ENCODE peak calls at places on chromosomes 16 and 17, in five cellular contexts. One of them, this sample, is unnamed.

GRCh38 chr17:82838386-82839063 is 1.3 kb downstream of the ZNF750 start:
- DNase-seq in IMR-90: peak
- DNase-seq in spleen: peak
- DNase-seq in A549: no peak
- DNase-seq in AG10803: peak
- DNase-seq in this sample: no peak

GRCh38 chr17:81392909-81393654 is 2.2 kb upstream of the BAHCC1 start:
- DNase-seq in spleen: no peak
- DNase-seq in AG10803: peak
- DNase-seq in A549: peak
- DNase-seq in IMR-90: no peak
- DNase-seq in this sample: no peak

GRCh38 chr17:8956521-8956920 is 9.0 kb downstream of the PIK3R5 start:
- DNase-seq in A549: no peak
- DNase-seq in spleen: no peak
- DNase-seq in AG10803: no peak
- DNase-seq in IMR-90: no peak
- DNase-seq in this sample: no peak

GRCh38 chr17:68533887-68534700 is 21.9 kb downstream of the PRKAR1A start:
- DNase-seq in IMR-90: peak
- DNase-seq in A549: no peak
- DNase-seq in spleen: no peak
- DNase-seq in AG10803: peak
- DNase-seq in this sample: no peak

GRCh38 chr17:5913641-5914040 is 156.5 kb upstream of the WSCD1 start:
- DNase-seq in IMR-90: no peak
- DNase-seq in A549: no peak
- DNase-seq in AG10803: no peak
- DNase-seq in spleen: no peak
- DNase-seq in this sample: no peak

GRCh38 chr17:2215616-2216364 is 87.8 kb downstream of the SMG6 start:
- DNase-seq in A549: no peak
- DNase-seq in IMR-90: peak
- DNase-seq in spleen: peak
- DNase-seq in AG10803: peak
- DNase-seq in this sample: peak

GRCh38 chr16:23836404-23837291 is 865 bp downstream of the PRKCB start:
- DNase-seq in IMR-90: no peak
- DNase-seq in spleen: peak
- DNase-seq in AG10803: no peak
- DNase-seq in A549: no peak
- DNase-seq in this sample: no peak

GRCh38 chr17:45270828-45271418 is 9.0 kb upstream of the SPATA32 start:
- DNase-seq in spleen: peak
- DNase-seq in IMR-90: no peak
- DNase-seq in A549: peak
- DNase-seq in AG10803: no peak
- DNase-seq in this sample: no peak

GRCh38 chr17:77846531-77847085 is 111.9 kb upstream of the TNRC6C start:
- DNase-seq in AG10803: no peak
- DNase-seq in spleen: peak
- DNase-seq in A549: no peak
- DNase-seq in IMR-90: no peak
- DNase-seq in this sample: no peak

GRCh38 chr16:51698647-51699046 is 547.6 kb upstream of the SALL1 start:
- DNase-seq in A549: no peak
- DNase-seq in spleen: no peak
- DNase-seq in IMR-90: no peak
- DNase-seq in AG10803: no peak
- DNase-seq in this sample: no peak

GRCh38 chr16:17481741-17482140 is 11.0 kb upstream of the XYLT1 start:
- DNase-seq in A549: no peak
- DNase-seq in IMR-90: no peak
- DNase-seq in spleen: no peak
- DNase-seq in AG10803: no peak
- DNase-seq in this sample: no peak

GRCh38 chr17:48570325-48571023 is 7.7 kb downstream of the HOXB4 start:
- DNase-seq in AG10803: peak
- DNase-seq in IMR-90: peak
- DNase-seq in A549: no peak
- DNase-seq in spleen: no peak
- DNase-seq in this sample: no peak

GRCh38 chr16:15961060-15961511 is 11.7 kb downstream of the ABCC1 start:
- DNase-seq in IMR-90: peak
- DNase-seq in spleen: no peak
- DNase-seq in AG10803: no peak
- DNase-seq in A549: no peak
- DNase-seq in this sample: no peak

DNA sequence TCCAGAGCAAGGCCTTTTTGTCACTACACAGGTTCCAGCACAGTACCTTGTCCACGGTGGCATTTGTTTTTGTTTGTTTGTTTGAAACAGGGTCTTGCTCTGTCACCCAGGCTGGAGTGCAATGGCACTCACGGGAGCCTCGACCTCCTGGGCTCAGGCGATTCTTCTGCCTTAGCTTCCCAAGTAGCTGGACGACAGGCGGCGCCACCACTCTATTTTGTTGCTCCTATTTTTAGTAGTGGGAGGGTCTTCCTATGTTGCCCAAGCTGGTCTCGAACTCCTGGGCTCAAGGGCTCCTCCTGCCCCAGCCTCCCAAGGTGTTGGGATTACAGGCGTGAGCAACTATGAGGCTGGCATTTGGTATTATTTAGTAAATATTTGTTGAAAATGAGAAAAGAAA is 10.3 kb downstream of the MRC2 start:
- DNase-seq in IMR-90: no peak
- DNase-seq in spleen: no peak
- DNase-seq in AG10803: no peak
- DNase-seq in A549: no peak
- DNase-seq in this sample: no peak
- TF ChIP-seq CTCF in IMR-90: no peak
- TF ChIP-seq CTCF in spleen: no peak
- TF ChIP-seq CTCF in AG10803: no peak
- TF ChIP-seq CTCF in A549: no peak
- TF ChIP-seq CTCF in this sample: no peak

DNA sequence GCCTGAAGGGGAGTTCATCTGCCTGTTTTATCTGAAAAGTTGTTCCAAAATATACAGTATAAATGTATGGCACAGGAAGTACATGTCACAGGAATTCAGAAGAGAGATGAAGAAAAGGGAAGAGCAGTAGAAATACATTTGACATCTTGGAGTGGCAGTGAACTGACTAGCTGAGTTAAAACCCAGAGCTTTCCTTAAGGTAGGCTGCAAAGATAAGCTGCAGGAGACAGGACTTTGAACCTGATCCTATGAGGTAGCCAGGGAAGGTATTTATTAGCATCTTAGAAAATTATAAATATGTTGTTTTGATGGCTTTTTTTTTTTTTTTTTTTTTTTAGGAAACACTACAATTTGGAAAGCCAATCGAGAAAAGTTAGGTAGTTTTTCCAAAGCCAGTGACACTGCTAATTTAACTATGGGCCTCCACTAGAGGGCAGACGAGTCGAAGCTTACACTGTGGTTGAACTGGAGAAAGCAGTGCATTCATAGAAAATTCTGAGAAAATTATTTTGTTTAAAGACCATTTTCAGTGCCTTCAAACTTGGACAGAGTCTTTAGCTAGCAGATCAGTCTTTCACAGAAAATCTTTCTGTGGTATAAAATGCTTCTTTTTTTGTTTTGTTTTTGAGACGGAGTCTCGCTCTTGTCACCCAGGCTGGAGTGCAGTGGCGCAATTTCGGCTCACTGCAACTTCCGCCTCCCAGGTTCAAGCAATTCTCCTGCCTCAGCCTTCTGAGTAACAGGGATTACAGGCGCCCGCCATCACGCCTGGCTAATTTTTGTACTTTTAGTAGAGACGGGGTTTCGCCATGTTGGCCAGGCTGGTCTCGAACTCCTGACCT is 122.3 kb downstream of the SSH2 start:
- DNase-seq in AG10803: peak
- DNase-seq in A549: peak
- DNase-seq in spleen: peak
- DNase-seq in IMR-90: peak
- DNase-seq in this sample: peak
- TF ChIP-seq CTCF in AG10803: peak
- TF ChIP-seq CTCF in A549: peak
- TF ChIP-seq CTCF in spleen: peak
- TF ChIP-seq CTCF in IMR-90: peak
- TF ChIP-seq CTCF in this sample: peak

DNA sequence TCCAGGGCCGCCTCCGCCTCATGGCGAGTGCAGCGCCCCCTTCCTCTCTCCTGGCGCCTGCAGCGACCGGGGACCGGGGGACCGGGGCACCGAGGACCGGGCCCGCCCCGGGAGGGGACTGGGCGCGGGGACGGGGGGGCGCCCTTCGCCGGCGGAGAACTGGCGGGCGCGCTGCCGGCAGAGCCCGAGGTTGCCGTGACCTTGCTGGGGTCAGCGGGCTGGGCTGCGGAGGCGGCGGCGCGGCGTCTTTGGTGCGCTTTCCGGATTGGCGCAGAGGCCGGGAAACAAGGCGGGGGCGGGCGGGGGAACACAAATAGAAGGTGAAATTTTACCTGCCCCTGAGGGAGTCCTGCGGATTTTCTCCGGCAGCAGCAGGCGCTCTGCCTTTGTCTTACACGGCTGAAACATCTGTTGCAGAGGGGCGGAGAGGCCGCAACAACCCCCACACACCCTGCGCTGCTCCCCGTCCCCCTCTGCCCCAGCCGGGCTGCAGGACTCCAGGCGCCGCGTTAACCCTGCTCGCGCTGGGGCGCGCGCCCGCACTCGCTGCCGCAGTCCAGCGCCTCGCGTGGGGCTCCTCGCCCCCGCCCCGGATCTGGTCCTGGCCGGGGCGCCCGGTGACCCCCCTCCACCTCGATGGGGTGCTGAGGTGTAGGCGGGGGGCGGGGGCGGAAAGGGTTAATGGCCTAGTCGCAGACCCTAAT is 53.5 kb downstream of the SREBF1 start:
- DNase-seq in spleen: peak
- DNase-seq in A549: no peak
- DNase-seq in IMR-90: no peak
- DNase-seq in AG10803: no peak
- DNase-seq in this sample: no peak
- TF ChIP-seq CTCF in spleen: no peak
- TF ChIP-seq CTCF in A549: no peak
- TF ChIP-seq CTCF in IMR-90: no peak
- TF ChIP-seq CTCF in AG10803: no peak
- TF ChIP-seq CTCF in this sample: peak

DNA sequence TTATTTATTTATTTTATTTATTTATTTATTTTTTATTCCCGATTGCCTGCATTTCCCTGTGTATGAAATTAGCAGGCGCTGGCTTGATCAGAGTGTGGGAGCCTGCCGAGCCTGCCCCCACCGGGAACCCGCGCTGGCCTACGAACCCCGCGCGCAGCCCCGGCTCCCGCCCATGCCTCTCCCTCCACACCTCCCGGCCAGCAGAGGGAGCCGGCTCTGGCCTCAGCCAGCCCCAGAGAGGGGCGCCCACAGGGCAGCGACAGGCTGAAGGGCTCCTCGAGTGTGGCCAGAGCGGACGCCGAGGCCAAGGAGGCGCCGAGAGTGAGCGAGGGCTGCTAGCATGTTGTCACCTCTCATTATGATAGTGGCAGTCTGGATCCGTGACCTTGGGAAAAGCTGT is 13.0 kb upstream of the RBL2 start:
- DNase-seq in spleen: no peak
- DNase-seq in A549: no peak
- DNase-seq in AG10803: no peak
- DNase-seq in IMR-90: no peak
- DNase-seq in this sample: no peak
- TF ChIP-seq CTCF in spleen: no peak
- TF ChIP-seq CTCF in A549: no peak
- TF ChIP-seq CTCF in AG10803: no peak
- TF ChIP-seq CTCF in IMR-90: no peak
- TF ChIP-seq CTCF in this sample: no peak

GRCh38 chr17:18323007-18323406 is 7.9 kb downstream of the SMCR8 start:
- DNase-seq in AG10803: no peak
- DNase-seq in spleen: peak
- DNase-seq in IMR-90: peak
- DNase-seq in A549: peak
- DNase-seq in this sample: no peak
- TF ChIP-seq CTCF in AG10803: no peak
- TF ChIP-seq CTCF in spleen: no peak
- TF ChIP-seq CTCF in IMR-90: peak
- TF ChIP-seq CTCF in A549: peak
- TF ChIP-seq CTCF in this sample: peak

This sample was measured in AG04450.